ENCODE peak calls at places on chromosomes 3 and 15, in eight cellular contexts. I is AG08396, S is amygdala, G is substantia nigra, M is PC-9, R is memory B cell, Z is T-cell, W is left ventricle myocardium superior. E is an unnamed sample.

GRCh38 chr3:16861432-16861831 is 23.3 kb upstream of the PLCL2 start:
- DNase-seq in I (no peak), R (no peak), W (no peak), G (no peak), S (no peak), M (no peak), Z (no peak), E (no peak)

GRCh38 chr3:176814252-176814651 is 383.0 kb downstream of the TBL1XR1 start:
- DNase-seq in W (peak), R (no peak), S (no peak), I (peak), G (peak), Z (no peak), M (no peak), E (peak)

GRCh38 chr3:178236555-178237277 is 299.5 kb upstream of the KCNMB2 start:
- DNase-seq in I (no peak), W (no peak), M (no peak), R (no peak), Z (no peak), G (no peak), S (no peak), E (peak)

GRCh38 chr3:119630562-119631329 is 29.6 kb downstream of the POPDC2 start:
- DNase-seq in S (no peak), M (no peak), R (no peak), G (no peak), Z (no peak), I (peak), W (no peak), E (peak)

GRCh38 chr3:151219056-151219455 is 16.0 kb upstream of the GPR171 start:
- DNase-seq in W (no peak), G (no peak), Z (no peak), M (peak), S (no peak), R (no peak), I (peak), E (peak)

GRCh38 chr3:178385280-178385952 is 150.8 kb upstream of the KCNMB2 start:
- DNase-seq in I (peak), G (no peak), Z (peak), R (peak), S (no peak), W (no peak), M (no peak), E (no peak)

GRCh38 chr3:71185733-71186455 is 397.6 kb downstream of the FOXP1 start:
- DNase-seq in M (no peak), W (no peak), R (no peak), Z (no peak), S (no peak), G (no peak), I (no peak), E (peak)

GRCh38 chr15:100918034-100918689 is 995 bp upstream of the LRRK1 start:
- DNase-seq in I (peak), W (peak), M (peak), Z (peak), G (no peak), S (peak), R (peak), E (peak)

GRCh38 chr3:108145578-108145977 is 54.7 kb upstream of the CD47 start:
- DNase-seq in Z (no peak), G (no peak), I (no peak), W (no peak), R (no peak), M (no peak), S (no peak), E (no peak)

GRCh38 chr3:36597422-36597821 is 166.9 kb downstream of the DCLK3 start:
- DNase-seq in W (no peak), M (peak), Z (no peak), I (no peak), G (no peak), R (no peak), S (no peak), E (no peak)

GRCh38 chr3:25725810-25726209 is 57.4 kb downstream of the NGLY1 start:
- DNase-seq in Z (no peak), M (peak), W (no peak), I (peak), R (no peak), S (no peak), G (no peak), E (no peak)

GRCh38 chr3:185317674-185318073 is 45.3 kb upstream of the MAP3K13 start:
- DNase-seq in I (no peak), G (no peak), M (peak), S (no peak), W (no peak), Z (no peak), R (no peak), E (no peak)

GRCh38 chr3:143608966-143609365 is 239.3 kb downstream of the SLC9A9 start:
- DNase-seq in Z (no peak), W (no peak), G (no peak), M (no peak), I (peak), R (no peak), S (no peak), E (peak)

GRCh38 chr3:35789039-35789438 is 149.7 kb downstream of the ARPP21 start:
- DNase-seq in G (no peak), Z (no peak), M (no peak), R (no peak), I (no peak), S (no peak), W (no peak), E (no peak)

GRCh38 chr3:168877899-168878298 is 782.2 kb upstream of the GOLIM4 start:
- DNase-seq in S (no peak), I (no peak), R (no peak), Z (no peak), W (no peak), M (peak), G (no peak), E (no peak)

GRCh38 chr3:46461971-46462910 is 2.5 kb downstream of the LTF start:
- DNase-seq in M (no peak), I (no peak), W (no peak), G (no peak), R (no peak), S (no peak), Z (no peak), E (peak)

GRCh38 chr3:46010519-46011113 is 15.0 kb upstream of the FYCO1 start:
- DNase-seq in M (no peak), G (no peak), I (no peak), S (no peak), R (no peak), W (no peak), Z (no peak), E (no peak)

GRCh38 chr3:111936191-111936841 is 42.5 kb upstream of the ABHD10 start:
- DNase-seq in S (no peak), M (peak), Z (no peak), G (no peak), R (no peak), W (no peak), I (peak), E (peak)

GRCh38 chr3:192772495-192772894 is 45.2 kb upstream of the FGF12 start:
- DNase-seq in R (no peak), S (no peak), G (no peak), I (peak), W (peak), M (peak), Z (no peak), E (peak)

GRCh38 chr3:120798346-120798745 is 55.8 kb downstream of the GTF2E1 start:
- DNase-seq in M (no peak), R (no peak), I (no peak), S (no peak), G (no peak), Z (no peak), W (no peak), E (no peak)

GRCh38 chr3:149771652-149772271 is 19.5 kb upstream of the COMMD2 start:
- DNase-seq in S (no peak), I (peak), R (peak), Z (peak), M (no peak), G (no peak), W (no peak), E (no peak)

GRCh38 chr3:113140876-113141275 is 70.5 kb upstream of the BOC start:
- DNase-seq in Z (no peak), I (no peak), G (no peak), R (no peak), M (no peak), S (no peak), W (no peak), E (no peak)